ENCODE peak calls at places on chromosomes 11 and 22, in seven cellular contexts. K, S, M, H, T, W and Q are unnamed samples.

GRCh38 chr11:62431171-62431895 is 12.5 kb downstream of the SCGB1A1 start:
- DNase-seq in K (no peak), S (no peak), M (peak; percentile 56), H (no peak), T (peak; percentile 78), W (peak; percentile 86), Q (no peak)

GRCh38 chr11:69801513-69802335 is 17.5 kb downstream of the FGF3 start:
- DNase-seq in K (peak; percentile 64), S (peak; percentile 5), M (peak; percentile 14), H (no peak), T (no peak), W (no peak), Q (peak; percentile 22)

GRCh38 chr11:112581747-112582146 is 321.1 kb upstream of the PLET1 start:
- DNase-seq in K (no peak), S (no peak), M (no peak), H (no peak), T (no peak), W (no peak), Q (no peak)

GRCh38 chr22:23113067-23113846 is 28.5 kb downstream of the RSPH14 start:
- DNase-seq in K (no peak), S (no peak), M (peak; percentile 52), H (no peak), T (peak; percentile 35), W (no peak), Q (no peak)

GRCh38 chr11:16603890-16604783 is 134.3 kb upstream of the C11orf58 start:
- DNase-seq in K (no peak), S (no peak), M (peak; percentile 21), H (no peak), T (no peak), W (no peak), Q (no peak)

GRCh38 chr11:86041975-86042378 is 26.9 kb downstream of the PICALM start:
- DNase-seq in K (peak; percentile 76), S (peak; percentile 89), M (peak; percentile 96), H (peak; percentile 63), T (peak; percentile 92), W (peak; percentile 60), Q (peak; percentile 83)

GRCh38 chr11:4459470-4459869 is 10.4 kb downstream of the OR52K2 start:
- DNase-seq in K (no peak), S (peak; percentile 55), M (no peak), H (no peak), T (peak; percentile 10), W (no peak), Q (no peak)

GRCh38 chr11:91124363-91124762 is 901.5 kb upstream of the CHORDC1 start:
- DNase-seq in K (no peak), S (no peak), M (no peak), H (no peak), T (no peak), W (no peak), Q (no peak)

GRCh38 chr11:19766810-19767209 is 54.2 kb downstream of the NAV2 start:
- DNase-seq in K (no peak), S (no peak), M (no peak), H (no peak), T (peak; percentile 66), W (no peak), Q (no peak)

GRCh38 chr11:75588067-75588481 is 26.0 kb downstream of the SERPINH1 start:
- DNase-seq in K (no peak), S (no peak), M (no peak), H (no peak), T (no peak), W (no peak), Q (no peak)

GRCh38 chr11:75582935-75583709 is 21.1 kb downstream of the SERPINH1 start:
- DNase-seq in K (no peak), S (peak; percentile 60), M (peak; percentile 61), H (peak; percentile 10), T (peak; percentile 48), W (no peak), Q (no peak)

GRCh38 chr11:75582461-75582934 is 20.4 kb downstream of the SERPINH1 start:
- DNase-seq in K (no peak), S (no peak), M (no peak), H (no peak), T (no peak), W (no peak), Q (no peak)

GRCh38 chr11:75585271-75585670 is 23.2 kb downstream of the SERPINH1 start:
- DNase-seq in K (no peak), S (no peak), M (no peak), H (no peak), T (no peak), W (no peak), Q (no peak)

GRCh38 chr11:75583710-75584658 is 21.9 kb downstream of the SERPINH1 start:
- DNase-seq in K (no peak), S (no peak), M (peak; percentile 62), H (no peak), T (peak; percentile 72), W (no peak), Q (no peak)
- H3K4me3 ChIP-seq in K (no peak overlapping the region), S (no peak overlapping the region), M (peak overlapping the region; percentile 61), H (peak overlapping the region; percentile 72), T (peak overlapping the region; percentile 64), W (peak overlapping the region; percentile 60), Q (peak overlapping the region; percentile 55)

GRCh38 chr11:11681536-11681935 is 59.7 kb upstream of the GALNT18 start:
- DNase-seq in K (no peak), S (no peak), M (no peak), H (no peak), T (no peak), W (no peak), Q (no peak)

GRCh38 chr11:11672764-11673163 is 51.0 kb upstream of the GALNT18 start:
- DNase-seq in K (no peak), S (no peak), M (no peak), H (no peak), T (no peak), W (no peak), Q (no peak)

GRCh38 chr11:11672101-11672500 is 50.3 kb upstream of the GALNT18 start:
- DNase-seq in K (no peak), S (no peak), M (no peak), H (no peak), T (no peak), W (no peak), Q (no peak)

GRCh38 chr11:11677672-11678356 is 56.0 kb upstream of the GALNT18 start:
- DNase-seq in K (no peak), S (no peak), M (no peak), H (no peak), T (no peak), W (no peak), Q (no peak)
- H3K4me3 ChIP-seq in K (no peak overlapping the region), S (no peak overlapping the region), M (no peak overlapping the region), H (no peak overlapping the region), T (no peak overlapping the region), W (no peak overlapping the region), Q (no peak overlapping the region)

GRCh38 chr22:45908961-45909360 is 68.0 kb downstream of the WNT7B start:
- DNase-seq in K (no peak), S (no peak), M (no peak), H (no peak), T (no peak), W (no peak), Q (no peak)
- H3K4me3 ChIP-seq in K (no peak overlapping the region), S (no peak overlapping the region), M (no peak overlapping the region), H (no peak overlapping the region), T (no peak overlapping the region), W (no peak overlapping the region), Q (no peak overlapping the region)

DNA sequence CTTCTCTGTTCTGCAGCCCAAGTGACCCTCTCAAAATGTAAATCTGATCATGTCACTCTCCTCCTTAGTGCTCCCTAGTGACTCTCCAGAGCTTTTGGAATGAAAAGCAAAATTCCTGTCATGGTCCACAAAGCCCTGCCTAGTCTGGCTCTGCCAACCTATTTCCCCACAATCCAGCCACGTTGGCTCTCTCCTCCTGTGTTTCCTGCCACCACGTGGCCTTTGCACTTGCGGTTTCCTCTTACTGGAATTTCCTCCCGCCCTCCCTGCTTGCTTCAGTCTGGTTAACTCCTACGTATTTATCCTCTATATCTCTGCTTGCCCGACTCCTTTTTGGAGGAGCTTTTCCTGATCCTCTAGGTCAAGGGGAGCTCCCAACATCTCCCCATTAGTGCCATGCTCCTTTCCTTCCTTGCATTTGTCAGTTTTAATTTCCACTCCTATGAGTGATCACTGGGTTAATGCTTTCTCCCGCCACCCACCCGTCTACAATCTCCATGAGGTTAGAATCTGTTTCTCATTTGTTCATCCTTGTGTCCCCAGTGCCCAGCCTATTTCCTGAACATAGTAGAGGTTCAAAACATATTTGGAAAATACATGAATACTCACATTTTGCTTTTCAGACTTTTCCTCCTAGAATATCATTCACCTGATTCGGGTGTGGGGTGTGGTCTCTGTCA is 11.5 kb downstream of the NNMT start:
- DNase-seq in K (no peak), S (no peak), M (peak; percentile 96), H (no peak), T (peak; percentile 91), W (peak; percentile 48), Q (no peak)
- H3K4me3 ChIP-seq in K (no peak overlapping the region), S (no peak overlapping the region), M (peak overlapping the region; percentile 48), H (no peak overlapping the region), T (peak overlapping the region; percentile 23), W (peak overlapping the region; percentile 21), Q (no peak overlapping the region)

GRCh38 chr11:67260406-67260805 is 5.9 kb upstream of the GRK2 start:
- DNase-seq in K (no peak), S (no peak), M (no peak), H (no peak), T (no peak), W (no peak), Q (no peak)

GRCh38 chr11:67261942-67262681 is 4.2 kb upstream of the GRK2 start:
- DNase-seq in K (no peak), S (no peak), M (no peak), H (no peak), T (no peak), W (no peak), Q (no peak)

GRCh38 chr11:67262731-67263675 is 3.3 kb upstream of the GRK2 start:
- DNase-seq in K (peak; percentile 39), S (peak; percentile 82), M (peak; percentile 82), H (peak; percentile 58), T (peak; percentile 87), W (no peak), Q (peak; percentile 69)

GRCh38 chr11:67264260-67264659 is 2.0 kb upstream of the GRK2 start:
- DNase-seq in K (no peak), S (no peak), M (no peak), H (no peak), T (no peak), W (no peak), Q (no peak)

DNA sequence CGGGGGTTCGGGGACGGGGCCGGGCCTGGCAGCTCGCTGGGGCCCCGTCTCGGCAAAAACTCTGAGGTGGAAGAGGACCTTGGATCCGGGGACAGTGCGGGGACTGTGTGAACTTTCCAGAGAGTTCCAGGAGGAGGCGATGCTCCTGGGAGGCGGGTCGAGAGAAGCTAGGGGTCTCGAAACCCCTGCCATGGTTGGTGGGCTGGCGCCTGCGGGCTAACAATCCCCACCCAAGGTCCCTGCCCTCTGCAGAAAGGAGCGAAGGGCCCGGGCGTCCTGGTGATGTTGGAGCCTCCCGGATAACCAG is 4.7 kb upstream of the GRK2 start:
- DNase-seq in K (no peak), S (no peak), M (no peak), H (no peak), T (no peak), W (no peak), Q (no peak)
- H3K4me3 ChIP-seq in K (no peak overlapping the region), S (no peak overlapping the region), M (peak overlapping the region; percentile 42), H (no peak overlapping the region), T (peak overlapping the region; percentile 23), W (peak overlapping the region; percentile 20), Q (peak overlapping the region; percentile 20)